ENCODE peak calls at places on chromosome 17, in eight cellular contexts. T is IMR-90; A is GM12865; D is T follicular helper cell; U is activated CD4-positive, CD25-positive, alpha-beta regulatory T cell treated with anti-CD3 and anti-CD28 coated beads, Interleukin-2, amount 50 U/mL, for 16 hours; F is lower lobe of right lung; Y is activated naive CD8-positive, alpha-beta T cell treated with anti-CD3 and anti-CD28 coated beads for 36 hours; X is activated naive CD4-positive, alpha-beta T cell. B is an unnamed sample.
A peak's percentile ranks its signal among the peaks of the same experiment; 100 is the strongest.

GRCh38 chr17:71187145-71187878 is 933.5 kb upstream of the SOX9 start:
- DNase-seq in A (no peak), T (no peak), D (no peak), X (no peak), U (no peak), Y (no peak), F (no peak), B (no peak)

GRCh38 chr17:47896672-47897490 is 845 bp downstream of the SP2 start:
- DNase-seq in F (no peak), Y (no peak), X (no peak), U (no peak), A (no peak), D (no peak), T (peak; percentile 7), B (no peak)

GRCh38 chr17:31321481-31321880 is at the start of gene EVI2A:
- DNase-seq in U (peak; percentile 65), Y (peak; percentile 78), F (peak; percentile 57), X (no peak), T (peak; percentile 88), A (peak; percentile 84), D (peak; percentile 73), B (no peak)

GRCh38 chr17:19508327-19508867 is 25.3 kb upstream of the SLC47A1 start:
- DNase-seq in A (no peak), Y (peak; percentile 49), U (peak; percentile 12), F (no peak), D (peak; percentile 29), X (no peak), T (no peak), B (no peak)

GRCh38 chr17:80227666-80228065 is 7.4 kb downstream of the SLC26A11 start:
- DNase-seq in Y (no peak), U (no peak), X (no peak), A (no peak), D (no peak), T (no peak), F (no peak), B (no peak)

GRCh38 chr17:50719144-50719923 is at the start of gene LUC7L3:
- DNase-seq in U (peak; percentile 87), X (peak; percentile 81), A (peak; percentile 97), Y (peak; percentile 97), T (peak; percentile 91), F (peak; percentile 96), D (peak; percentile 86), B (peak; percentile 92)

GRCh38 chr17:77877674-77878355 is 80.7 kb upstream of the TNRC6C start:
- DNase-seq in T (no peak), X (no peak), U (no peak), D (no peak), A (no peak), F (no peak), Y (no peak), B (no peak)

GRCh38 chr17:19712436-19713004 is 3.9 kb downstream of the SLC47A2 start:
- DNase-seq in Y (no peak), U (no peak), T (no peak), D (no peak), F (no peak), A (no peak), X (no peak), B (no peak)